ENCODE peak calls at places on chromosomes 3 and 15, in ten cellular contexts. One of them, this sample, is unnamed.

GRCh38 chr3:69753179-69753775 is 14.0 kb downstream of the MITF start:
- DNase-seq in ACHN: no peak
- DNase-seq in CD4-positive, CD25-positive, alpha-beta regulatory T cell: no peak
- DNase-seq in CD8-positive, alpha-beta memory T cell: no peak
- DNase-seq in H9: no peak
- DNase-seq in SK-N-SH: no peak
- DNase-seq in T-cell: no peak
- DNase-seq in NB4: no peak
- DNase-seq in stimulated activated CD8-positive, alpha-beta memory T cell treated with anti-CD3 and anti-CD28 coated beads, Interleukin-4, amount 100 ng/mL, for 24 hours: no peak
- DNase-seq in GM19239: no peak
- DNase-seq in this sample: no peak

GRCh38 chr3:87006844-87007439 is 16.0 kb upstream of the VGLL3 start:
- DNase-seq in ACHN: peak
- DNase-seq in CD4-positive, CD25-positive, alpha-beta regulatory T cell: no peak
- DNase-seq in CD8-positive, alpha-beta memory T cell: no peak
- DNase-seq in H9: no peak
- DNase-seq in SK-N-SH: no peak
- DNase-seq in T-cell: no peak
- DNase-seq in NB4: peak
- DNase-seq in stimulated activated CD8-positive, alpha-beta memory T cell treated with anti-CD3 and anti-CD28 coated beads, Interleukin-4, amount 100 ng/mL, for 24 hours: no peak
- DNase-seq in GM19239: no peak
- DNase-seq in this sample: no peak

GRCh38 chr3:133289322-133289721 is 110.5 kb upstream of the BFSP2 start:
- DNase-seq in ACHN: no peak
- DNase-seq in CD4-positive, CD25-positive, alpha-beta regulatory T cell: no peak
- DNase-seq in CD8-positive, alpha-beta memory T cell: no peak
- DNase-seq in H9: no peak
- DNase-seq in SK-N-SH: no peak
- DNase-seq in T-cell: no peak
- DNase-seq in NB4: no peak
- DNase-seq in stimulated activated CD8-positive, alpha-beta memory T cell treated with anti-CD3 and anti-CD28 coated beads, Interleukin-4, amount 100 ng/mL, for 24 hours: no peak
- DNase-seq in GM19239: no peak
- DNase-seq in this sample: no peak

GRCh38 chr3:11001020-11001657 is 8.6 kb downstream of the SLC6A1 start:
- DNase-seq in ACHN: no peak
- DNase-seq in CD4-positive, CD25-positive, alpha-beta regulatory T cell: no peak
- DNase-seq in CD8-positive, alpha-beta memory T cell: no peak
- DNase-seq in H9: no peak
- DNase-seq in SK-N-SH: peak
- DNase-seq in T-cell: no peak
- DNase-seq in NB4: peak
- DNase-seq in stimulated activated CD8-positive, alpha-beta memory T cell treated with anti-CD3 and anti-CD28 coated beads, Interleukin-4, amount 100 ng/mL, for 24 hours: no peak
- DNase-seq in GM19239: no peak
- DNase-seq in this sample: no peak

GRCh38 chr3:183980408-183980807 is 37.3 kb downstream of the ABCC5 start:
- DNase-seq in ACHN: no peak
- DNase-seq in CD4-positive, CD25-positive, alpha-beta regulatory T cell: no peak
- DNase-seq in CD8-positive, alpha-beta memory T cell: no peak
- DNase-seq in H9: no peak
- DNase-seq in SK-N-SH: no peak
- DNase-seq in T-cell: no peak
- DNase-seq in NB4: no peak
- DNase-seq in stimulated activated CD8-positive, alpha-beta memory T cell treated with anti-CD3 and anti-CD28 coated beads, Interleukin-4, amount 100 ng/mL, for 24 hours: no peak
- DNase-seq in GM19239: no peak
- DNase-seq in this sample: no peak

GRCh38 chr3:134644731-134645514 is 5.9 kb downstream of the KY start:
- DNase-seq in ACHN: no peak
- DNase-seq in CD4-positive, CD25-positive, alpha-beta regulatory T cell: no peak
- DNase-seq in CD8-positive, alpha-beta memory T cell: no peak
- DNase-seq in H9: peak
- DNase-seq in SK-N-SH: no peak
- DNase-seq in T-cell: no peak
- DNase-seq in NB4: no peak
- DNase-seq in stimulated activated CD8-positive, alpha-beta memory T cell treated with anti-CD3 and anti-CD28 coated beads, Interleukin-4, amount 100 ng/mL, for 24 hours: no peak
- DNase-seq in GM19239: no peak
- DNase-seq in this sample: no peak

GRCh38 chr3:62632510-62633294 is 242.5 kb downstream of the CADPS start:
- DNase-seq in ACHN: no peak
- DNase-seq in CD4-positive, CD25-positive, alpha-beta regulatory T cell: no peak
- DNase-seq in CD8-positive, alpha-beta memory T cell: no peak
- DNase-seq in H9: no peak
- DNase-seq in SK-N-SH: no peak
- DNase-seq in T-cell: no peak
- DNase-seq in NB4: no peak
- DNase-seq in stimulated activated CD8-positive, alpha-beta memory T cell treated with anti-CD3 and anti-CD28 coated beads, Interleukin-4, amount 100 ng/mL, for 24 hours: no peak
- DNase-seq in GM19239: no peak
- DNase-seq in this sample: no peak

GRCh38 chr3:187618732-187619131 is 51.5 kb downstream of the SST start:
- DNase-seq in ACHN: no peak
- DNase-seq in CD4-positive, CD25-positive, alpha-beta regulatory T cell: no peak
- DNase-seq in CD8-positive, alpha-beta memory T cell: no peak
- DNase-seq in H9: peak
- DNase-seq in SK-N-SH: no peak
- DNase-seq in T-cell: no peak
- DNase-seq in NB4: no peak
- DNase-seq in stimulated activated CD8-positive, alpha-beta memory T cell treated with anti-CD3 and anti-CD28 coated beads, Interleukin-4, amount 100 ng/mL, for 24 hours: no peak
- DNase-seq in GM19239: no peak
- DNase-seq in this sample: no peak

GRCh38 chr15:28982886-28983285 is 97.1 kb downstream of the APBA2 start:
- DNase-seq in ACHN: no peak
- DNase-seq in CD4-positive, CD25-positive, alpha-beta regulatory T cell: no peak
- DNase-seq in CD8-positive, alpha-beta memory T cell: no peak
- DNase-seq in H9: no peak
- DNase-seq in SK-N-SH: no peak
- DNase-seq in T-cell: no peak
- DNase-seq in NB4: no peak
- DNase-seq in stimulated activated CD8-positive, alpha-beta memory T cell treated with anti-CD3 and anti-CD28 coated beads, Interleukin-4, amount 100 ng/mL, for 24 hours: no peak
- DNase-seq in GM19239: no peak
- DNase-seq in this sample: no peak

GRCh38 chr15:56767315-56767714 is 34.0 kb upstream of the ZNF280D start:
- DNase-seq in ACHN: no peak
- DNase-seq in CD4-positive, CD25-positive, alpha-beta regulatory T cell: peak
- DNase-seq in CD8-positive, alpha-beta memory T cell: no peak
- DNase-seq in H9: no peak
- DNase-seq in SK-N-SH: no peak
- DNase-seq in T-cell: no peak
- DNase-seq in NB4: no peak
- DNase-seq in stimulated activated CD8-positive, alpha-beta memory T cell treated with anti-CD3 and anti-CD28 coated beads, Interleukin-4, amount 100 ng/mL, for 24 hours: no peak
- DNase-seq in GM19239: no peak
- DNase-seq in this sample: no peak

GRCh38 chr3:106631378-106632083 is 745.7 kb upstream of the CCDC54 start:
- DNase-seq in ACHN: no peak
- DNase-seq in CD4-positive, CD25-positive, alpha-beta regulatory T cell: no peak
- DNase-seq in CD8-positive, alpha-beta memory T cell: no peak
- DNase-seq in H9: no peak
- DNase-seq in SK-N-SH: no peak
- DNase-seq in T-cell: no peak
- DNase-seq in NB4: no peak
- DNase-seq in stimulated activated CD8-positive, alpha-beta memory T cell treated with anti-CD3 and anti-CD28 coated beads, Interleukin-4, amount 100 ng/mL, for 24 hours: no peak
- DNase-seq in GM19239: no peak
- DNase-seq in this sample: no peak

This sample was measured in GM12892.